ENCODE peak calls at places on chromosomes 11 and 22, in nine cellular contexts. M is CD4-positive, alpha-beta T cell; W is thoracic aorta; D is fibroblast of the conjunctiva; S is NCI-H1092 treated with DMSO at 0.1 percent for 48 hours; Z is uterus; P is CD8-positive, alpha-beta T cell; B is heart left ventricle; X is mucosa of descending colon. F is an unnamed sample.

GRCh38 chr11:113894421-113894996 is 10.1 kb upstream of the HTR3B start:
- DNase-seq in M (no peak), W (no peak), D (no peak), S (no peak), Z (no peak), P (no peak), B (no peak), X (no peak), F (no peak)

GRCh38 chr11:18383388-18384156 is 10.8 kb upstream of the LDHA start:
- DNase-seq in M (peak), W (peak), D (peak), S (peak), Z (peak), P (peak), B (peak), X (peak), F (peak)

GRCh38 chr22:37561209-37562048 is 1.1 kb downstream of the CDC42EP1 start:
- DNase-seq in M (peak), W (peak), D (peak), S (peak), Z (peak), P (peak), B (peak), X (peak), F (peak)

GRCh38 chr11:108220721-108221346 is 1.6 kb downstream of the NPAT start:
- DNase-seq in M (no peak), W (no peak), D (no peak), S (no peak), Z (no peak), P (no peak), B (no peak), X (no peak), F (no peak)

GRCh38 chr11:65810046-65810868 is 23.4 kb downstream of the OVOL1 start:
- DNase-seq in M (no peak), W (no peak), D (no peak), S (no peak), Z (no peak), P (no peak), B (no peak), X (peak), F (no peak)

GRCh38 chr11:100932474-100933100 is 197.0 kb downstream of the PGR start:
- DNase-seq in M (no peak), W (no peak), D (peak), S (peak), Z (no peak), P (no peak), B (no peak), X (no peak), F (no peak)

GRCh38 chr11:75925785-75926164 is 110.8 kb downstream of the UVRAG start:
- DNase-seq in M (no peak), W (no peak), D (no peak), S (no peak), Z (no peak), P (no peak), B (no peak), X (no peak), F (no peak)

GRCh38 chr11:109304159-109304558 is 117.8 kb upstream of the C11orf87 start:
- DNase-seq in M (no peak), W (no peak), D (no peak), S (no peak), Z (no peak), P (no peak), B (no peak), X (no peak), F (no peak)

GRCh38 chr22:33658775-33659174 is 261.5 kb downstream of the LARGE1 start:
- DNase-seq in M (no peak), W (no peak), D (no peak), S (no peak), Z (peak), P (no peak), B (peak), X (no peak), F (no peak)

F was measured in right atrium auricular region.